ENCODE peak calls at places on chromosomes 13 and 19, in nine cellular contexts. H is transverse colon, F is H54, A is esophagus squamous epithelium, L is gastrocnemius medialis, N is sigmoid colon, X is adrenal gland, O is testis, P is right lobe of liver. E is an unnamed sample.

GRCh38 chr19:377801-378581 is 31.0 kb downstream of the C2CD4C start:
- DNase-seq in H (no peak), F (peak; percentile 40), A (no peak), L (no peak), N (no peak), X (no peak), O (no peak), P (no peak), E (no peak)

GRCh38 chr19:28596561-28597071 is 616.3 kb downstream of the UQCRFS1 start:
- DNase-seq in H (no peak), F (no peak), A (no peak), L (no peak), N (no peak), X (no peak), O (no peak), P (no peak), E (peak; percentile 69)

GRCh38 chr13:89925107-89925506 is 1422.4 kb upstream of the MIR17HG start:
- DNase-seq in H (no peak), F (no peak), A (no peak), L (no peak), N (no peak), X (no peak), O (no peak), P (no peak), E (no peak)

GRCh38 chr19:12330340-12330739 is 3.1 kb downstream of the ZNF563 start:
- DNase-seq in H (no peak), F (no peak), A (no peak), L (no peak), N (no peak), X (no peak), O (no peak), P (no peak), E (no peak)

GRCh38 chr19:38640368-38640767 is 7.1 kb upstream of the ACTN4 start:
- DNase-seq in H (peak; percentile 53), F (no peak), A (no peak), L (no peak), N (no peak), X (no peak), O (no peak), P (no peak), E (no peak)

GRCh38 chr19:55258476-55258827 is 365 bp downstream of the PPP6R1 start:
- DNase-seq in H (no peak), F (peak; percentile 68), A (no peak), L (no peak), N (no peak), X (no peak), O (no peak), P (no peak), E (peak; percentile 25)

GRCh38 chr19:50820549-50821247 is 2.9 kb downstream of the KLK1 start:
- DNase-seq in H (peak; percentile 85), F (peak; percentile 53), A (no peak), L (no peak), N (no peak), X (no peak), O (no peak), P (no peak), E (peak; percentile 92)

GRCh38 chr19:6270822-6271221 is 9.0 kb downstream of the MLLT1 start:
- DNase-seq in H (no peak), F (no peak), A (no peak), L (no peak), N (no peak), X (no peak), O (no peak), P (no peak), E (no peak)

GRCh38 chr19:1113278-1113985 is 9.6 kb downstream of the GPX4 start:
- DNase-seq in H (peak; percentile 98), F (peak; percentile 99), A (peak; percentile 69), L (peak; percentile 95), N (peak; percentile 98), X (peak; percentile 97), O (peak; percentile 96), P (peak; percentile 98), E (peak; percentile 97)

GRCh38 chr13:97125810-97126738 is 96.1 kb upstream of the MBNL2 start:
- DNase-seq in H (no peak), F (no peak), A (no peak), L (peak; percentile 80), N (peak; percentile 78), X (no peak), O (no peak), P (no peak), E (no peak)

GRCh38 chr19:15331419-15332310 is 674 bp downstream of the BRD4 start:
- DNase-seq in H (peak; percentile 64), F (peak; percentile 62), A (no peak), L (peak; percentile 63), N (peak; percentile 79), X (peak; percentile 54), O (peak; percentile 56), P (peak; percentile 84), E (peak; percentile 64)

GRCh38 chr19:15285896-15286591 is 46.3 kb downstream of the BRD4 start:
- DNase-seq in H (no peak), F (no peak), A (no peak), L (no peak), N (no peak), X (no peak), O (no peak), P (peak; percentile 2), E (no peak)

GRCh38 chr13:106526748-106527488 is 8.5 kb downstream of the EFNB2 start:
- DNase-seq in H (no peak), F (no peak), A (no peak), L (no peak), N (no peak), X (no peak), O (no peak), P (no peak), E (no peak)

GRCh38 chr13:41152005-41152404 is 19.4 kb upstream of the KBTBD6 start:
- DNase-seq in H (no peak), F (no peak), A (no peak), L (no peak), N (no peak), X (no peak), O (no peak), P (no peak), E (no peak)

GRCh38 chr19:4278926-4279529 is at the start of gene SHD:
- DNase-seq in H (no peak), F (no peak), A (no peak), L (no peak), N (no peak), X (no peak), O (no peak), P (no peak), E (no peak)

GRCh38 chr19:14416743-14417214 is 2.4 kb downstream of the DDX39A start:
- DNase-seq in H (peak; percentile 78), F (no peak), A (no peak), L (no peak), N (no peak), X (no peak), O (no peak), P (no peak), E (no peak)

GRCh38 chr19:10643166-10643967 is 10.8 kb upstream of the ILF3 start:
- DNase-seq in H (no peak), F (no peak), A (no peak), L (no peak), N (no peak), X (no peak), O (no peak), P (no peak), E (no peak)
- TF ChIP-seq POLR2A in H (no peak), F (no peak), A (no peak), L (no peak), N (no peak), X (no peak), O (no peak), P (no peak), E (no peak)

GRCh38 chr13:87120476-87120875 is 550.7 kb upstream of the SLITRK5 start:
- DNase-seq in H (no peak), F (no peak), A (no peak), L (no peak), N (no peak), X (no peak), O (no peak), P (no peak), E (no peak)
- TF ChIP-seq POLR2A in H (no peak), F (no peak), A (no peak), L (no peak), N (no peak), X (no peak), O (no peak), P (no peak), E (no peak)

GRCh38 chr13:23579072-23579885 is 9.1 kb downstream of the TNFRSF19 start:
- DNase-seq in H (peak; percentile 92), F (peak; percentile 68), A (peak; percentile 51), L (peak; percentile 88), N (peak; percentile 94), X (peak; percentile 84), O (peak; percentile 96), P (peak; percentile 94), E (peak; percentile 90)
- TF ChIP-seq POLR2A in H (no peak), F (no peak), A (peak; percentile 41), L (peak; percentile 68), N (peak; percentile 22), X (peak; percentile 26), O (no peak), P (no peak), E (peak; percentile 67)

GRCh38 chr19:45770192-45771101 is 1.4 kb upstream of the SIX5 start:
- DNase-seq in H (peak; percentile 97), F (peak; percentile 86), A (peak; percentile 79), L (peak; percentile 99), N (peak; percentile 99), X (peak; percentile 98), O (peak; percentile 99), P (peak; percentile 99), E (peak; percentile 97)

GRCh38 chr19:45767881-45768643 is 990 bp downstream of the SIX5 start:
- DNase-seq in H (peak; percentile 70), F (peak; percentile 40), A (no peak), L (peak; percentile 81), N (peak; percentile 91), X (peak; percentile 75), O (peak; percentile 77), P (peak; percentile 84), E (peak; percentile 84)

GRCh38 chr19:45769821-45770191 is 754 bp upstream of the SIX5 start:
- DNase-seq in H (peak; percentile 65), F (no peak), A (no peak), L (peak; percentile 60), N (peak; percentile 88), X (peak; percentile 73), O (peak; percentile 55), P (peak; percentile 73), E (peak; percentile 60)

GRCh38 chr19:45768644-45769053 is 403 bp downstream of the SIX5 start:
- DNase-seq in H (peak; percentile 50), F (peak; percentile 40), A (no peak), L (no peak), N (peak; percentile 86), X (no peak), O (peak; percentile 26), P (no peak), E (peak; percentile 60)

DNA sequence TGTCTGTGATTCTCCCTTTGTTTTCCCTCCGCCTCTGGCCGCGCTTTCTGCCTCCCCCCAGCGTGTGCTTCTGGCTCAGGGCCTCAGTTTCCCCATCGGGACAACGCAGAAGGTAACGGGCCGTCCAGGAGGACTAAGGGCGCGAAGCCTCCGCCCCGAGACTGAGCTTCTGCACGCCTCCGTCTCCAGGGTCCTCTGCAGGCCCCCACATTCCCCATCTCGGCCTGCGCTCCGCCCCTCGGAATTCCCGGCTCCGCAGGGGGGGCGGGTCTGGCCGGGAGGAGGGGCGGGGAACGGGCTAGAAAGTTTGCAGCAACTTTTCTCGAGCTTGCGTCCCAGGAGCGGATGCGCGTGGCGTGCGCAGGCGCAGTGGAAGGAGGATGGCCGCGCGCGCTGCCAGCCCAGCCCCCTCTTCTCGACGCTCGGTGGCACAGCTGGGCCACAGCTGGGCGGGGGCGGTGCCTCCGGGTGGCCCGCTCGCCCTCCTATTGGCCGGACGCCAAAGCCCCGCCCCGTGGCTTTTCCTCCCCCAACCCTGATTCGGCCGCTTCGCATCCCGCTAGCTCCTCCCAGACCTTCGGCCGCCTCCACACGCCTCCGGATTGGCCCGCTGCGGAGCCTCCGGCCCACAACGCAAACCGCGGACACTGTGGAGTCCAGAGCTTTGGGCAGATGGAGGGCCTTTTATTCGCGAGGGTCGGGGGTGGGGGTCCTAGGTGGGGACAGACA is at the start of gene SIX5:
- DNase-seq in H (peak; percentile 99), F (peak; percentile 85), A (peak; percentile 70), L (peak; percentile 96), N (peak; percentile 99), X (peak; percentile 98), O (peak; percentile 97), P (peak; percentile 99), E (peak; percentile 99)
- TF ChIP-seq POLR2A in H (peak; percentile 85), F (peak; percentile 73), A (peak; percentile 84), L (peak; percentile 60), N (peak; percentile 93), X (peak; percentile 82), O (peak; percentile 59), P (peak; percentile 78), E (peak; percentile 75)

E was measured in body of pancreas.